ENCODE peak calls at places on chromosomes 3 and 15, in five cellular contexts. C, K, W, Q and T are unnamed samples.

GRCh38 chr15:101641134-101641764 is 10.9 kb downstream of the TM2D3 start:
- DNase-seq in Q (peak), C (peak), W (peak), K (no peak), T (peak)

GRCh38 chr3:89606151-89606550 is 498.7 kb downstream of the EPHA3 start:
- DNase-seq in W (no peak), Q (no peak), K (no peak), C (no peak), T (no peak)

GRCh38 chr15:64776402-64776786 is 1.0 kb upstream of the RBPMS2 start:
- DNase-seq in Q (no peak), W (peak), C (no peak), K (no peak), T (no peak)

GRCh38 chr3:130759692-130760338 is 13.2 kb upstream of the PIK3R4 start:
- DNase-seq in K (no peak), C (peak), Q (peak), W (peak), T (peak)

GRCh38 chr3:32403663-32404062 is 12.0 kb downstream of the CMTM7 start:
- DNase-seq in K (no peak), W (no peak), C (no peak), Q (no peak), T (no peak)

GRCh38 chr3:149243540-149243939 is 21.9 kb upstream of the CP start:
- DNase-seq in W (no peak), Q (no peak), C (no peak), K (no peak), T (no peak)

GRCh38 chr3:171835116-171835515 is 8.0 kb upstream of the TMEM212 start:
- DNase-seq in K (no peak), W (no peak), Q (peak), C (no peak), T (peak)

GRCh38 chr15:94239474-94239873 is 8.1 kb downstream of the MCTP2 start:
- DNase-seq in K (no peak), Q (peak), C (no peak), W (no peak), T (no peak)

GRCh38 chr15:40398413-40398873 is 7.2 kb upstream of the IVD start:
- DNase-seq in C (no peak), W (no peak), Q (no peak), K (no peak), T (no peak)

GRCh38 chr3:16102905-16103364 is 71.5 kb upstream of the GALNT15 start:
- DNase-seq in W (no peak), K (no peak), C (no peak), Q (peak), T (peak)

GRCh38 chr3:116059421-116060096 is 385.7 kb downstream of the LSAMP start:
- DNase-seq in Q (no peak), C (no peak), W (peak), K (peak), T (peak)

GRCh38 chr3:47890832-47891620 is 88.1 kb downstream of the DHX30 start:
- DNase-seq in K (no peak), Q (no peak), W (no peak), C (peak), T (peak)

GRCh38 chr3:16448691-16449090 is 64.8 kb downstream of the RFTN1 start:
- DNase-seq in W (peak), C (no peak), Q (peak), K (no peak), T (peak)

GRCh38 chr3:195587824-195588223 is 4.1 kb upstream of the APOD start:
- DNase-seq in C (no peak), Q (no peak), W (no peak), K (no peak), T (no peak)
- H2BK12ac ChIP-seq in C (no peak), Q (no peak), W (no peak), K (no peak), T (no peak)

GRCh38 chr3:141382571-141382970 is 14.3 kb downstream of the ZBTB38 start:
- DNase-seq in W (no peak), K (no peak), Q (no peak), C (no peak), T (no peak)
- H4K8ac ChIP-seq in W (no peak), K (no peak), Q (no peak), C (no peak), T (no peak)

GRCh38 chr3:30289324-30289723 is 317.1 kb upstream of the TGFBR2 start:
- DNase-seq in Q (no peak), C (no peak), K (no peak), W (no peak), T (no peak)
- H2BK12ac ChIP-seq in Q (no peak), C (no peak), K (no peak), W (no peak), T (no peak)

GRCh38 chr3:151881137-151881536 is 7.7 kb downstream of the SUCNR1 start:
- DNase-seq in C (no peak), Q (no peak), K (no peak), W (no peak), T (no peak)
- H4K8ac ChIP-seq in C (no peak), Q (no peak), K (no peak), W (no peak), T (no peak)

GRCh38 chr15:29693225-29693624 is 129.0 kb downstream of the TJP1 start:
- DNase-seq in Q (no peak), C (no peak), K (no peak), W (no peak), T (no peak)

GRCh38 chr15:29689724-29689986 is 132.6 kb downstream of the TJP1 start:
- DNase-seq in C (no peak), W (no peak), K (no peak), Q (no peak), T (no peak)

GRCh38 chr15:29690765-29691475 is 131.3 kb downstream of the TJP1 start:
- DNase-seq in C (no peak), K (no peak), Q (no peak), W (no peak), T (peak)

GRCh38 chr15:29695486-29696167 is 126.6 kb downstream of the TJP1 start:
- DNase-seq in Q (peak), W (no peak), C (no peak), K (no peak), T (no peak)

GRCh38 chr15:29692527-29692926 is 129.7 kb downstream of the TJP1 start:
- DNase-seq in K (no peak), W (no peak), C (no peak), Q (no peak), T (no peak)
- H2BK12ac ChIP-seq in K (no peak), W (no peak), C (no peak), Q (no peak), T (no peak)

GRCh38 chr15:56886878-56887781 is 31.3 kb upstream of the TCF12 start:
- DNase-seq in C (peak), Q (peak), W (peak), K (peak), T (peak)
- H4K8ac ChIP-seq in C (peak), Q (peak), W (no peak), K (peak), T (peak)